ENCODE peak calls at places on chromosome 10, in six cellular contexts. G is AG04450, M is right cardiac atrium, S is cardiac muscle cell, X is hepatocyte, R is colonic mucosa. Y is an unnamed sample.

GRCh38 chr10:21078410-21079329 is 181.6 kb upstream of the NEBL start:
- DNase-seq in S (peak), X (peak), G (peak), R (peak), M (peak), Y (peak)

GRCh38 chr10:71396084-71396713 is 521 bp upstream of the CDH23 start:
- DNase-seq in G (no peak), S (peak), R (no peak), X (peak), M (peak), Y (no peak)

GRCh38 chr10:67015225-67015624 is 89.4 kb downstream of the LRRTM3 start:
- DNase-seq in M (no peak), X (no peak), R (no peak), G (no peak), S (no peak), Y (no peak)

GRCh38 chr10:43254881-43255643 is 11.8 kb downstream of the RASGEF1A start:
- DNase-seq in S (no peak), X (no peak), R (peak), G (no peak), M (no peak), Y (peak)

GRCh38 chr10:123792579-123792978 is 99.0 kb downstream of the CPXM2 start:
- DNase-seq in M (no peak), S (no peak), G (no peak), R (peak), X (no peak), Y (no peak)

GRCh38 chr10:107542016-107542415 is 377.5 kb upstream of the SORCS1 start:
- DNase-seq in M (no peak), R (no peak), G (no peak), X (no peak), S (no peak), Y (no peak)

GRCh38 chr10:26486304-26486703 is 48.2 kb downstream of the APBB1IP start:
- DNase-seq in S (no peak), X (peak), G (no peak), R (no peak), M (peak), Y (no peak)

GRCh38 chr10:102120142-102120986 is at the start of gene LDB1:
- DNase-seq in M (peak), R (peak), X (peak), S (peak), G (peak), Y (peak)

GRCh38 chr10:21523557-21524008 is 1.9 kb downstream of the SKIDA1 start:
- DNase-seq in X (peak), G (no peak), S (no peak), M (no peak), R (no peak), Y (no peak)

GRCh38 chr10:117162093-117163021 is 24.3 kb upstream of the VAX1 start:
- DNase-seq in S (no peak), M (no peak), R (no peak), X (no peak), G (no peak), Y (no peak)

GRCh38 chr10:78755075-78755695 is 313.6 kb upstream of the ZMIZ1 start:
- DNase-seq in X (no peak), R (no peak), G (no peak), S (no peak), M (no peak), Y (no peak)

GRCh38 chr10:98101366-98101765 is 33.1 kb upstream of the R3HCC1L start:
- DNase-seq in G (no peak), X (no peak), M (no peak), R (no peak), S (no peak), Y (no peak)

GRCh38 chr10:72242675-72243074 is 26.6 kb upstream of the ASCC1 start:
- DNase-seq in R (no peak), M (peak), G (no peak), X (peak), S (no peak), Y (peak)

GRCh38 chr10:124596116-124596785 is 134.6 kb downstream of the LHPP start:
- DNase-seq in R (no peak), S (no peak), X (no peak), M (peak), G (no peak), Y (no peak)

GRCh38 chr10:114856544-114857287 is 35.1 kb downstream of the FHIP2A start:
- DNase-seq in M (no peak), S (no peak), X (no peak), G (peak), R (no peak), Y (no peak)

GRCh38 chr10:25061125-25061524 is 44.7 kb downstream of the THNSL1 start:
- DNase-seq in R (no peak), S (no peak), X (no peak), M (no peak), G (no peak), Y (no peak)

GRCh38 chr10:97005349-97005748 is 173.3 kb downstream of the LCOR start:
- DNase-seq in S (no peak), M (no peak), X (no peak), R (no peak), G (no peak), Y (no peak)

GRCh38 chr10:11931038-11931437 is 107.9 kb downstream of the PROSER2 start:
- DNase-seq in G (no peak), X (no peak), R (no peak), M (no peak), S (no peak), Y (no peak)

GRCh38 chr10:131811239-131812011 is 89.4 kb upstream of the PPP2R2D start:
- DNase-seq in X (no peak), G (no peak), S (no peak), R (peak), M (no peak), Y (no peak)

GRCh38 chr10:13346280-13346819 is 1.7 kb downstream of the SEPHS1 start:
- DNase-seq in X (peak), G (no peak), M (no peak), S (no peak), R (peak), Y (no peak)

GRCh38 chr10:83476211-83476610 is 663.1 kb upstream of the GHITM start:
- DNase-seq in R (no peak), M (no peak), G (no peak), X (no peak), S (no peak), Y (no peak)

GRCh38 chr10:96512524-96512991 is 1.2 kb downstream of the TLL2 start:
- DNase-seq in G (no peak), M (peak), S (peak), R (peak), X (peak), Y (no peak)

GRCh38 chr10:25048463-25048862 is 32.1 kb downstream of the THNSL1 start:
- DNase-seq in G (no peak), X (peak), R (peak), M (no peak), S (no peak), Y (no peak)

GRCh38 chr10:124349231-124349992 is 69.3 kb downstream of the OAT start:
- DNase-seq in R (no peak), G (no peak), S (no peak), M (no peak), X (no peak), Y (no peak)

GRCh38 chr10:8435186-8436055 is 380.9 kb downstream of the GATA3 start:
- DNase-seq in R (no peak), S (no peak), M (no peak), G (no peak), X (no peak), Y (no peak)

GRCh38 chr10:116538461-116538860 is 7.3 kb upstream of the PNLIP start:
- DNase-seq in M (no peak), S (no peak), X (no peak), R (no peak), G (no peak), Y (no peak)

GRCh38 chr10:89164080-89164479 is 43.0 kb downstream of the CH25H start:
- DNase-seq in M (no peak), R (no peak), S (no peak), G (no peak), X (no peak), Y (no peak)

GRCh38 chr10:93150990-93151547 is 77.4 kb downstream of the CYP26A1 start:
- DNase-seq in X (no peak), G (no peak), M (no peak), R (no peak), S (no peak), Y (no peak)
- H3K27ac ChIP-seq in X (no peak), G (no peak), M (no peak), R (no peak), S (no peak), Y (no peak)

GRCh38 chr10:28054211-28054888 is 55.5 kb upstream of the ODAD2 start:
- DNase-seq in X (no peak), S (no peak), M (no peak), R (no peak), G (peak), Y (no peak)
- H3K27ac ChIP-seq in X (no peak), S (no peak), M (no peak), R (no peak), G (peak), Y (no peak)

DNA sequence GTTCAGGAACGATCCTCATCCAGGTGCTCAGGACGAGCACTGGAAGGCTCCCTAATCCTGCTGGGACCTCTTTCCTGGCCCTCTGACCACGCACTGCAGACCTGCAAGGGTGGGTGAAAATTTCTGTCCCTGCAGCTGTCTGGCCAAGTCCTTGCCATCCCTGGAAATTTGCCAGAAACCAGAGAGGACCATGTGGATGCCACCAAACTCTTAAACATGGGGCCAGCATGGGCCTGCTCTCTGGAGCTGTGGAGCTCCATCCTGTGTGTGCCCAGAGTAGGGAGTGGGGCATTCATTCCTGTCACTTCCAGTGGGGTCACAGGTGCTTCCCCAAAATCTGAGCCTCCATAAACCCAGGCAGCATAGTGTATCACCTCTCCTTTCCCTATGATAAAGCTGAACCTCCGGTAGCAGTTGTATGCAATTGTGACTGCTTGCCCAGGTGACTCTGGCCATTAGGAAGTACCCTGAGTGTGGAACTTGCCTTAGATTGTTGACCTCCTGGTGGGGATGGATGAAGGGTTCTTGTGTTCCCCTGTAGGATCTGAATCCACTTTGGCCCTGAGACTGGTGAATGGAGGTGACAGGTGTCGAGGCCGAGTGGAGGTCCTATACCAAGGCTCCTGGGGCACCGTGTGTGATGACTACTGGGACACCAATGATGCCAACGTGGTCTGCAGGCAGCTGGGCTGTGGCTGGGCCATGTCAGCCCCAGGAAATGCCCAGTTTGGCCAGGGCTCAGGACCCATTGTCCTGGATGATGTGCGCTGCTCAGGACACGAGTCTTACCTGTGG is 57.1 kb downstream of the DMBT1 start:
- DNase-seq in X (no peak), M (no peak), G (no peak), S (no peak), R (no peak), Y (no peak)
- H3K27ac ChIP-seq in X (no peak), M (no peak), G (no peak), S (no peak), R (no peak), Y (no peak)

GRCh38 chr10:69660296-69660695 is 30.2 kb downstream of the FAM241B start:
- DNase-seq in G (no peak), S (no peak), X (no peak), M (no peak), R (no peak), Y (no peak)
- H3K27ac ChIP-seq in G (no peak), S (no peak), X (no peak), M (no peak), R (no peak), Y (no peak)

GRCh38 chr10:16907720-16908119 is 90.5 kb upstream of the RSU1 start:
- DNase-seq in S (no peak), M (no peak), R (no peak), G (no peak), X (no peak), Y (no peak)

GRCh38 chr10:16904619-16905018 is 87.4 kb upstream of the RSU1 start:
- DNase-seq in S (no peak), G (peak), M (no peak), X (no peak), R (no peak), Y (no peak)

GRCh38 chr10:16902606-16903005 is 85.4 kb upstream of the RSU1 start:
- DNase-seq in G (no peak), X (no peak), R (no peak), S (no peak), M (no peak), Y (no peak)

GRCh38 chr10:16904049-16904448 is 86.8 kb upstream of the RSU1 start:
- DNase-seq in M (no peak), R (no peak), G (no peak), S (no peak), X (no peak), Y (no peak)

GRCh38 chr10:16905304-16905703 is 88.1 kb upstream of the RSU1 start:
- DNase-seq in S (no peak), X (no peak), R (no peak), M (no peak), G (no peak), Y (no peak)
- H3K27ac ChIP-seq in S (no peak), X (peak), R (no peak), M (no peak), G (no peak), Y (no peak)

DNA sequence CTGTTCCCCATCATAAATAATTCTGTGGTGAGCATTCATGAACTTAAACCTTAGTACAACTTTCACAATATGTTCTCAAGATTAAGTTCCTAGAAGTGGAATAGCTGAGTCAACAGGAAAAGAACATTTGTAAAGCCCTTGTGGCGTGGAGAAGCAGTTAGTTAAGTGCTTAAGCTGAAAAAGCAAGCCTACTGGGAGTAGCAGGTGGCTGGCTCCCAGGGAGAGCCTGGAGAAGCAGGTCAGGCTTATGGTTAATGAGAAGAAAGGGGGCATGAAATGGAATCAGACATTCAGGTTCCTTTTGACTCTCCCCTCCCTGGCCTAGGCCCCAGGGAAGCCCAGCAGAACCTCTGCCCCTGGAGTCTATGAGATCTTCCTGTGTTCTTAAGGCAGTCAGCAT is 35.3 kb downstream of the VSTM4 start:
- DNase-seq in X (peak), R (no peak), S (no peak), G (no peak), M (peak), Y (peak)
- H3K27ac ChIP-seq in X (no peak), R (no peak), S (no peak), G (no peak), M (no peak), Y (peak)

GRCh38 chr10:119656760-119657159 is 5.6 kb downstream of the BAG3 start:
- DNase-seq in S (no peak), R (no peak), G (no peak), X (no peak), M (no peak), Y (no peak)

GRCh38 chr10:119657725-119658124 is 6.5 kb downstream of the BAG3 start:
- DNase-seq in X (peak), S (no peak), G (no peak), R (no peak), M (no peak), Y (no peak)

GRCh38 chr10:119654540-119654939 is 3.4 kb downstream of the BAG3 start:
- DNase-seq in X (no peak), G (no peak), M (peak), R (peak), S (no peak), Y (peak)

GRCh38 chr10:119653209-119653608 is 2.0 kb downstream of the BAG3 start:
- DNase-seq in S (no peak), G (no peak), X (no peak), R (no peak), M (no peak), Y (no peak)

GRCh38 chr10:119655566-119656001 is 4.4 kb downstream of the BAG3 start:
- DNase-seq in R (peak), G (peak), X (peak), M (peak), S (no peak), Y (no peak)
- H3K27ac ChIP-seq in R (peak), G (peak), X (peak), M (peak), S (no peak), Y (peak)

GRCh38 chr10:103671126-103671525 is 177.6 kb downstream of the NEURL1 start:
- DNase-seq in R (no peak), M (no peak), G (no peak), X (no peak), S (no peak), Y (no peak)

GRCh38 chr10:103667390-103667789 is 173.9 kb downstream of the NEURL1 start:
- DNase-seq in G (no peak), R (no peak), X (no peak), M (peak), S (no peak), Y (no peak)

GRCh38 chr10:103669944-103670343 is 176.4 kb downstream of the NEURL1 start:
- DNase-seq in R (no peak), G (no peak), X (no peak), S (no peak), M (no peak), Y (no peak)

GRCh38 chr10:103668351-103669242 is 175.1 kb downstream of the NEURL1 start:
- DNase-seq in X (no peak), R (peak), M (peak), S (no peak), G (no peak), Y (peak)

DNA sequence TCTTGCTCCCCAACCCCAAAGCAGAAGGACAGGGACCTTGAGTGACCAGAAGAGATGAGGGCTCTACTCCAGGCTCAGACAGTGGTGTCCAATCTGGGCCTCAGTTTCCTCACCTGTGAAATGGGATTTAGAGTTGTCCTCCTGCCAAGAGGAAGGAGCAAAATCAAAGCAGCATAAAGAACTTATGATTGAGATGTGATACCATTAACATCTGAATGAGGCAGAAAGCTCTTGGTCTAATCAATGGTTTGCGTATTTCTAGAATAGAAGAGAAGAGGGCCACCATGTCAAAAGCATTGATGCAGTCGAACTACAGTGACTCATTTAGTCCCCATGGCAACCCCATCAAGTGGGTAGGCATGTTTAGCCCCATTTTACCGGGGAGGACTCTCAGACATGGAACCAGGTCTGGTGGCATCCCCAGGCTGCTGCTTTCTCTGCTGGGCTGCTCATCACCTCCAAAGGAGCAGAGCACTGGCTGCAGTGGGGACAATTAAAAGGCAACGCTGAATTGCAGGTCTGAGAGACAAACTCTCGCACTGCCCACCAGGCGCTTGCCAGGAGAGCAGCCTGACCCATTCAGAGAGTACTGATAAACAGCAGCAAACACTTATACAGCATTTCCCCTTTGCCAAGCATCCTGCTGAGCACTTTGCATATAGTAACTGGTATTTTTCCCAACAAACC is 175.9 kb downstream of the NEURL1 start:
- DNase-seq in M (no peak), G (no peak), S (no peak), R (no peak), X (no peak), Y (no peak)
- H3K27ac ChIP-seq in M (peak), G (peak), S (no peak), R (peak), X (no peak), Y (peak)

Y was measured in lower lobe of right lung.